ENCODE peak calls at places on chromosomes 16 and 17, in seven cellular contexts. G is cardiac muscle cell, B is fibroblast of lung, L is right atrium auricular region, D is adipocyte, K is right lobe of liver, Q is HFF-Myc. N is an unnamed sample.

GRCh38 chr17:50114849-50115357 is 15.1 kb downstream of the SAMD14 start:
- DNase-seq in G (peak; percentile 75), B (peak; percentile 77), L (no peak), D (peak; percentile 75), K (no peak), Q (no peak), N (no peak)

GRCh38 chr16:3188925-3189825 is 1.2 kb downstream of the OR1F1 start:
- DNase-seq in G (peak; percentile 54), B (peak; percentile 60), L (no peak), D (peak; percentile 72), K (peak; percentile 57), Q (no peak), N (no peak)

GRCh38 chr16:78163772-78164391 is 64.4 kb downstream of the WWOX start:
- DNase-seq in G (no peak), B (no peak), L (no peak), D (no peak), K (no peak), Q (no peak), N (no peak)

GRCh38 chr16:56344518-56345405 is 80.6 kb downstream of the AMFR start:
- DNase-seq in G (no peak), B (no peak), L (no peak), D (no peak), K (peak; percentile 72), Q (no peak), N (no peak)

GRCh38 chr16:30551781-30552180 is 6.4 kb downstream of the ZNF764 start:
- DNase-seq in G (no peak), B (no peak), L (no peak), D (no peak), K (no peak), Q (no peak), N (no peak)

GRCh38 chr17:82965371-82965770 is 114.0 kb upstream of the METRNL start:
- DNase-seq in G (no peak), B (no peak), L (peak; percentile 18), D (no peak), K (no peak), Q (no peak), N (peak; percentile 58)

GRCh38 chr17:21089145-21089544 is 37.6 kb upstream of the DHRS7B start:
- DNase-seq in G (no peak), B (no peak), L (no peak), D (no peak), K (no peak), Q (peak; percentile 21), N (no peak)

GRCh38 chr17:76265624-76266243 is 586 bp downstream of the UBALD2 start:
- DNase-seq in G (peak; percentile 68), B (peak; percentile 47), L (no peak), D (peak; percentile 85), K (peak; percentile 82), Q (no peak), N (no peak)

GRCh38 chr17:78806451-78806850 is 24.4 kb upstream of the CYTH1 start:
- DNase-seq in G (no peak), B (no peak), L (no peak), D (no peak), K (no peak), Q (no peak), N (no peak)

DNA sequence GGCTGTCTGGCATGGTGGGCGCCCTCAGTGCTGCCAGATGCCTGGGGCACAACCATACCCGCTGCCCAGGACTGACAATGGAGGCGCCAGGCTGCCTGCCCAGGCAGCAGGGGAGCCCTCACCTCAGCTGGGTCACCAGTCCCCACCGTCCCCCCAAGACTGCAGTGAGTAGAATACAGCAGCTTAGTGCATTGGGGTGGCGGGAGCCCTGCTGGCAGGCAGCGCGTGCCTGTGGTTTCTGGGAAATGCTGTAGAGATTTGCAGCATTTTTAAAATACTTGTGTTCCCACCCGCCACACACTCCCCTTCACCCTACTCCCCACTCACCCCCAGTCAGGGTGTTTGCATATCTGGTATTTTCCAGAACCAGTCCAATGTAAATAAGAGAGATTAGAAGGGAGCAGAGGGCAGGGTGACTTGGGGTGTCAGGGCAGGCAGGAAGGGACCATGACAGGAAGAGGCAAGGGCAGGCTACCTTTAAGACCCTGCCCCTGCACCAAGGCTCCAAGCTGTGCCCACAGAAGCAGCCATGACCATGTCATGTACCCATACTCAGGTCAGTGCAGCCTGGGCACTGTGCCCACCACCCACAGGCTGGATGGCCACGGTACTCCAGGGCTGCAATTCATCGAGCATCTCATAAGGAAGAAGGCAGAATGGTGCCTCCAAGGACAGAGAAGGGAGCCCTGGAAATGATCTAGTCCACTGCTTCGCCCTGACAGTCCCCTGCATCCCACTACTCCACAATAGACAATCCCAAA is 21.5 kb downstream of the MYO18A start:
- DNase-seq in G (peak; percentile 92), B (peak; percentile 67), L (no peak), D (peak; percentile 88), K (peak; percentile 70), Q (no peak), N (no peak)
- H3K4me3 ChIP-seq in G (no peak overlapping the region), B (no peak overlapping the region), L (no peak overlapping the region), D (no peak overlapping the region), K (no peak overlapping the region), Q (no peak overlapping the region), N (no peak overlapping the region)

GRCh38 chr17:48645639-48646182 is 19.6 kb upstream of the HOXB9 start:
- DNase-seq in G (no peak), B (no peak), L (no peak), D (no peak), K (no peak), Q (no peak), N (no peak)

GRCh38 chr17:48644910-48645557 is 18.9 kb upstream of the HOXB9 start:
- DNase-seq in G (no peak), B (no peak), L (no peak), D (no peak), K (no peak), Q (no peak), N (no peak)

GRCh38 chr17:48646183-48647102 is 20.3 kb upstream of the HOXB9 start:
- DNase-seq in G (no peak), B (no peak), L (no peak), D (no peak), K (no peak), Q (no peak), N (no peak)

GRCh38 chr17:48647964-48648245 is 21.7 kb upstream of the HOXB9 start:
- DNase-seq in G (no peak), B (no peak), L (no peak), D (no peak), K (no peak), Q (no peak), N (no peak)

DNA sequence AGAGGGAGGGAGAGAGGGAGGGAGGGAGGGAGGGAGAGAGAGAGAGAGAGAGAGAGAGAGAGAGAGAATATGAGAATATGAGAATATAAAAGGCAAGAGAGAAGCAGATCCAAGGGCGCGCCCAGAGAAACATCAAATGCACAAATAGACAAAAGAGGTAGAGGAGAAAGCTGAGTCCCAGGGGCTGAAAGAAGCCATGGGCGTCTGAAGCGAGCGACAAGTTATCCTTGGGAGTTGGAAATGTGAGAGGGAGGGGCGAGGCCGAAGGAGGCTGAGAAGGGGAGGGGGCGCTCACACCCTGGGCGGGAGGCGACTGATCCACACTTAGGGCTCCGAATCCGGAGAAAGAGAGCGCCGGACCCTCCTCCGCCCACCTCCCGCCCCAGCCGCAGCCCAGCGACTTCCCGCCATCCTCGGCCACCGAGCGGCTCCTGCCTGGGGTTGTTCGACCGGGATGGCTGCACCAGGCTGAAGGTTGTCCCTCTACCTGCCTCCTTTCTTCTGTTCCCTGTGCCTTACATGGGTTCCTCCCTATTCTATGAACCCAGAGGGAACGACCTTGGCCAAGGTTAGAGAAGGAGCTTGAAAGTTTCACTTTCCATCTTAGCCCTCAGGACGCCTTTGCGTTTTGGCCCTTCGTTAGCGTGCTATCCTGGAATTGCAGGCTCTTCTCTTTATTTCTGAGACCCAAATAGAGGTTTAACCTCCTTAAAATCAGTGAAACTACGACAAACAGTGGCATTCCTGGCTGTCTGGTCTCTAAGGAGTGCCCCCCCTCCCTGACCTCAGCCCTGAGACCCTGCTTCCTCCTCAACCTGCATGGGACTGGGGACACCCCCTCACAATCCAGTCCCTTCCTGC is 21.2 kb upstream of the HOXB9 start:
- DNase-seq in G (no peak), B (peak; percentile 21), L (no peak), D (no peak), K (no peak), Q (no peak), N (no peak)
- H3K4me3 ChIP-seq in G (no peak overlapping the region), B (peak overlapping the region; percentile 60), L (peak overlapping the region; percentile 40), D (peak overlapping the region; percentile 73), K (no peak overlapping the region), Q (peak overlapping the region; percentile 28), N (peak overlapping the region; percentile 43)

GRCh38 chr17:69047368-69048263 is 13.1 kb downstream of the ABCA9 start:
- DNase-seq in G (peak; percentile 99), B (peak; percentile 93), L (peak; percentile 84), D (peak; percentile 70), K (peak; percentile 62), Q (no peak), N (no peak)
- H3K4me3 ChIP-seq in G (no peak overlapping the region), B (no peak overlapping the region), L (no peak overlapping the region), D (peak overlapping the region; percentile 55), K (no peak overlapping the region), Q (no peak overlapping the region), N (no peak overlapping the region)

DNA sequence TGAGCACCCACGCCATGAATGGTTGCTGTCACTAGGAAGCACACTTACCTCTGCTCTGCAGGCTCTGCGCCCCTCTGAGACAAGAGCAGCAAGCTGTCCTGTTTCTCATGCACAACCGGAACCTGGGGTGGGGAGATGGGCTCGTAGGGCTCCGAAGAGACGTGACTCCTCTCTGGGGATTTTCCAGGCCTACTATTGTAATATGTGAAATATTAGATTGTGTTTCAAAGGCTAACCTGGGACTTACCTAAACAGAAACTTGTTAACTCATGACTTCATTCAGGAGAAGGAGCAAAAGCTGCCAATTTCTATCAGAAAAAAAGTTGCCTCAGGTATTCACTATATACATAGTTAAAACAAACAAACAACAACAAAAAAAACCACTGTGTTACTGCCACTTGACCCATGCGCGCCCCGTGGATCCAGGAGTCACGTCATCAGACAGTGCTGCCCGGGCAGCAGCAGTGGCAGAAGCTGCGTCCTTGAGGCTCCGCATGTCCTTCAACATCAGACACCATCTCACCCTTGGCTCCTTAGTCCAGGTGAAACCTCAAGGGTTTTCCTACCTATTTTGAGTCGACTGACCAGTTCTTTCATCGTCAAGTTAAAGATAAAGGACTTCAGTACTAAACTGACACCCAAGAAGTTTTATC is 49.3 kb downstream of the TTC19 start:
- DNase-seq in G (no peak), B (no peak), L (no peak), D (no peak), K (no peak), Q (no peak), N (no peak)
- H3K4me3 ChIP-seq in G (no peak overlapping the region), B (no peak overlapping the region), L (no peak overlapping the region), D (no peak overlapping the region), K (no peak overlapping the region), Q (no peak overlapping the region), N (no peak overlapping the region)

DNA sequence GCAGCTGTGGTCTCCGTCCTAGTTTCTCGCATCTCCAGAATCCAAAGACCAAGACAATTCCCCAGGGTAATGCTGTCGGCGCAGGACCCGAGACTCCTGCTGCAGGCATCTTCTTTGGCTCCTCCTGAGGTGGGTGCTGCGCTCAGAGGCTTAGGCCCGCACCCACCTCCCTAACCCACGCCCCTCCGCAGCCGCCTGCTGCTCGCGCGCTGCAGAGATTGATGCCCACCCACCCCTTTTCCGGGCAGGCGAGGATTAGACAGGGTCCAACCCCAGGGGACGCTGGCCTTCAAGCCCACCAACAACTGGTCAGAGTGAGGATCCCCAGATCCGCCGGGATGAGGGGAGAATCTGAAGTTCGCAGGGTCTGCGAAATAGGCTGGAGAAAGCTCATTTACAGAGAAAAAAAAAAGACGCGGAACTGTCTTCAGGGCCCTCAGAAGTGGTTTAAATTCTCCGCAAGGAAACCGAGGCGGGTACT is 27.9 kb downstream of the SLFN11 start:
- DNase-seq in G (peak; percentile 1), B (no peak), L (no peak), D (no peak), K (no peak), Q (no peak), N (no peak)
- H3K4me3 ChIP-seq in G (no peak overlapping the region), B (peak overlapping the region; percentile 36), L (peak overlapping the region; percentile 47), D (peak overlapping the region; percentile 83), K (peak overlapping the region; percentile 9), Q (peak overlapping the region; percentile 8), N (peak overlapping the region; percentile 39)

N was measured in vagina.